ENCODE peak calls at places on chromosomes 2 and 18, in nine cellular contexts. One of them, this sample, is unnamed.

GRCh38 chr2:146927080-146927714 is 917.6 kb upstream of the ACVR2A start:
- DNase-seq in AG04450: no peak
- DNase-seq in cardiac muscle cell: peak
- DNase-seq in ovary: peak
- DNase-seq in fibroblast of lung: peak
- DNase-seq in prostate gland: peak
- DNase-seq in sigmoid colon: peak
- DNase-seq in heart left ventricle: no peak
- DNase-seq in A549: peak
- DNase-seq in this sample: peak

GRCh38 chr2:218091743-218092142 is 22.7 kb downstream of the RUFY4 start:
- DNase-seq in heart left ventricle: no peak
- DNase-seq in AG04450: no peak
- DNase-seq in ovary: no peak
- DNase-seq in sigmoid colon: no peak
- DNase-seq in prostate gland: no peak
- DNase-seq in fibroblast of lung: no peak
- DNase-seq in A549: no peak
- DNase-seq in cardiac muscle cell: no peak
- DNase-seq in this sample: no peak

GRCh38 chr2:75560022-75560767 is 544 bp downstream of the EVA1A start:
- DNase-seq in cardiac muscle cell: peak
- DNase-seq in prostate gland: peak
- DNase-seq in sigmoid colon: no peak
- DNase-seq in heart left ventricle: no peak
- DNase-seq in fibroblast of lung: peak
- DNase-seq in AG04450: no peak
- DNase-seq in ovary: no peak
- DNase-seq in A549: peak
- DNase-seq in this sample: no peak

GRCh38 chr2:460861-461260 is 173.0 kb upstream of the ALKAL2 start:
- DNase-seq in ovary: no peak
- DNase-seq in AG04450: no peak
- DNase-seq in cardiac muscle cell: no peak
- DNase-seq in sigmoid colon: no peak
- DNase-seq in fibroblast of lung: peak
- DNase-seq in prostate gland: no peak
- DNase-seq in A549: no peak
- DNase-seq in heart left ventricle: no peak
- DNase-seq in this sample: no peak

GRCh38 chr18:67677489-67677888 is 161.0 kb upstream of the DSEL start:
- DNase-seq in fibroblast of lung: no peak
- DNase-seq in heart left ventricle: no peak
- DNase-seq in AG04450: no peak
- DNase-seq in prostate gland: no peak
- DNase-seq in ovary: no peak
- DNase-seq in cardiac muscle cell: no peak
- DNase-seq in A549: no peak
- DNase-seq in sigmoid colon: no peak
- DNase-seq in this sample: no peak

GRCh38 chr2:10169581-10169980 is 47.0 kb downstream of the RRM2 start:
- DNase-seq in prostate gland: no peak
- DNase-seq in sigmoid colon: no peak
- DNase-seq in cardiac muscle cell: no peak
- DNase-seq in ovary: no peak
- DNase-seq in fibroblast of lung: peak
- DNase-seq in A549: no peak
- DNase-seq in heart left ventricle: peak
- DNase-seq in AG04450: no peak
- DNase-seq in this sample: peak

GRCh38 chr2:64524604-64525322 is 635 bp downstream of the AFTPH start:
- DNase-seq in cardiac muscle cell: peak
- DNase-seq in prostate gland: peak
- DNase-seq in AG04450: no peak
- DNase-seq in fibroblast of lung: no peak
- DNase-seq in A549: peak
- DNase-seq in sigmoid colon: peak
- DNase-seq in ovary: peak
- DNase-seq in heart left ventricle: peak
- DNase-seq in this sample: no peak

GRCh38 chr2:120769787-120770120 is 34.1 kb downstream of the GLI2 start:
- DNase-seq in cardiac muscle cell: no peak
- DNase-seq in fibroblast of lung: no peak
- DNase-seq in prostate gland: no peak
- DNase-seq in AG04450: no peak
- DNase-seq in ovary: no peak
- DNase-seq in heart left ventricle: peak
- DNase-seq in A549: no peak
- DNase-seq in sigmoid colon: no peak
- DNase-seq in this sample: no peak

GRCh38 chr18:80009661-80010550 is 21.5 kb upstream of the TXNL4A start:
- DNase-seq in ovary: peak
- DNase-seq in heart left ventricle: peak
- DNase-seq in AG04450: peak
- DNase-seq in A549: peak
- DNase-seq in sigmoid colon: peak
- DNase-seq in prostate gland: no peak
- DNase-seq in fibroblast of lung: peak
- DNase-seq in cardiac muscle cell: no peak
- DNase-seq in this sample: peak

GRCh38 chr2:221822416-221822815 is 250.3 kb upstream of the EPHA4 start:
- DNase-seq in fibroblast of lung: peak
- DNase-seq in AG04450: no peak
- DNase-seq in prostate gland: no peak
- DNase-seq in heart left ventricle: no peak
- DNase-seq in sigmoid colon: no peak
- DNase-seq in A549: no peak
- DNase-seq in ovary: no peak
- DNase-seq in cardiac muscle cell: no peak
- DNase-seq in this sample: no peak

GRCh38 chr2:238240761-238241711 is 1.2 kb upstream of the HES6 start:
- DNase-seq in cardiac muscle cell: peak
- DNase-seq in heart left ventricle: peak
- DNase-seq in ovary: no peak
- DNase-seq in sigmoid colon: peak
- DNase-seq in AG04450: no peak
- DNase-seq in prostate gland: peak
- DNase-seq in fibroblast of lung: peak
- DNase-seq in A549: no peak
- DNase-seq in this sample: no peak

GRCh38 chr2:203650860-203651613 is 55.4 kb upstream of the CD28 start:
- DNase-seq in A549: peak
- DNase-seq in fibroblast of lung: peak
- DNase-seq in prostate gland: peak
- DNase-seq in cardiac muscle cell: no peak
- DNase-seq in sigmoid colon: peak
- DNase-seq in ovary: no peak
- DNase-seq in heart left ventricle: no peak
- DNase-seq in AG04450: no peak
- DNase-seq in this sample: no peak

GRCh38 chr2:19648583-19648982 is 253.2 kb downstream of the TTC32 start:
- DNase-seq in AG04450: peak
- DNase-seq in A549: peak
- DNase-seq in cardiac muscle cell: no peak
- DNase-seq in fibroblast of lung: peak
- DNase-seq in prostate gland: no peak
- DNase-seq in sigmoid colon: peak
- DNase-seq in heart left ventricle: no peak
- DNase-seq in ovary: no peak
- DNase-seq in this sample: no peak

GRCh38 chr2:47867205-47867604 is 39.1 kb downstream of the FBXO11 start:
- DNase-seq in A549: peak
- DNase-seq in cardiac muscle cell: peak
- DNase-seq in fibroblast of lung: peak
- DNase-seq in AG04450: no peak
- DNase-seq in sigmoid colon: no peak
- DNase-seq in prostate gland: no peak
- DNase-seq in heart left ventricle: no peak
- DNase-seq in ovary: no peak
- DNase-seq in this sample: peak

GRCh38 chr2:119525574-119525973 is 1.3 kb upstream of the SCTR start:
- DNase-seq in ovary: no peak
- DNase-seq in AG04450: no peak
- DNase-seq in prostate gland: no peak
- DNase-seq in A549: no peak
- DNase-seq in sigmoid colon: no peak
- DNase-seq in fibroblast of lung: no peak
- DNase-seq in heart left ventricle: no peak
- DNase-seq in cardiac muscle cell: no peak
- DNase-seq in this sample: no peak

GRCh38 chr2:45237850-45238542 is 228.7 kb upstream of the SIX2 start:
- DNase-seq in fibroblast of lung: peak
- DNase-seq in AG04450: peak
- DNase-seq in heart left ventricle: no peak
- DNase-seq in prostate gland: no peak
- DNase-seq in cardiac muscle cell: no peak
- DNase-seq in A549: peak
- DNase-seq in ovary: no peak
- DNase-seq in sigmoid colon: no peak
- DNase-seq in this sample: no peak

GRCh38 chr2:215429424-215429823 is 6.4 kb downstream of the FN1 start:
- DNase-seq in cardiac muscle cell: no peak
- DNase-seq in fibroblast of lung: peak
- DNase-seq in ovary: no peak
- DNase-seq in heart left ventricle: no peak
- DNase-seq in A549: no peak
- DNase-seq in sigmoid colon: no peak
- DNase-seq in AG04450: no peak
- DNase-seq in prostate gland: no peak
- DNase-seq in this sample: no peak

GRCh38 chr2:199862779-199863178 is 11.8 kb upstream of the FTCDNL1 start:
- DNase-seq in fibroblast of lung: no peak
- DNase-seq in prostate gland: no peak
- DNase-seq in cardiac muscle cell: no peak
- DNase-seq in sigmoid colon: no peak
- DNase-seq in heart left ventricle: no peak
- DNase-seq in ovary: no peak
- DNase-seq in AG04450: no peak
- DNase-seq in A549: no peak
- DNase-seq in this sample: no peak

GRCh38 chr2:182242561-182242960 is 184.3 kb downstream of the PDE1A start:
- DNase-seq in prostate gland: no peak
- DNase-seq in fibroblast of lung: no peak
- DNase-seq in heart left ventricle: no peak
- DNase-seq in A549: no peak
- DNase-seq in cardiac muscle cell: no peak
- DNase-seq in AG04450: no peak
- DNase-seq in ovary: no peak
- DNase-seq in sigmoid colon: no peak
- DNase-seq in this sample: no peak

GRCh38 chr2:190378883-190379237 is 29.3 kb upstream of the MFSD6 start:
- DNase-seq in fibroblast of lung: no peak
- DNase-seq in AG04450: no peak
- DNase-seq in cardiac muscle cell: no peak
- DNase-seq in sigmoid colon: no peak
- DNase-seq in prostate gland: no peak
- DNase-seq in A549: no peak
- DNase-seq in ovary: no peak
- DNase-seq in heart left ventricle: no peak
- DNase-seq in this sample: no peak

GRCh38 chr2:109407401-109408335 is 206.1 kb downstream of the SEPTIN10 start:
- DNase-seq in ovary: no peak
- DNase-seq in heart left ventricle: no peak
- DNase-seq in AG04450: no peak
- DNase-seq in prostate gland: peak
- DNase-seq in A549: no peak
- DNase-seq in fibroblast of lung: no peak
- DNase-seq in cardiac muscle cell: no peak
- DNase-seq in sigmoid colon: no peak
- DNase-seq in this sample: no peak

GRCh38 chr2:13876491-13877037 is 756.0 kb upstream of the LRATD1 start:
- DNase-seq in sigmoid colon: no peak
- DNase-seq in AG04450: no peak
- DNase-seq in ovary: no peak
- DNase-seq in cardiac muscle cell: no peak
- DNase-seq in prostate gland: no peak
- DNase-seq in fibroblast of lung: no peak
- DNase-seq in A549: no peak
- DNase-seq in heart left ventricle: no peak
- DNase-seq in this sample: no peak
- TF ChIP-seq CTCF in sigmoid colon: no peak
- TF ChIP-seq CTCF in AG04450: no peak
- TF ChIP-seq CTCF in ovary: no peak
- TF ChIP-seq CTCF in cardiac muscle cell: no peak
- TF ChIP-seq CTCF in prostate gland: no peak
- TF ChIP-seq CTCF in fibroblast of lung: no peak
- TF ChIP-seq CTCF in A549: no peak
- TF ChIP-seq CTCF in heart left ventricle: no peak
- TF ChIP-seq CTCF in this sample: no peak

GRCh38 chr2:219289195-219289536 is 10.0 kb downstream of the DNAJB2 start:
- DNase-seq in heart left ventricle: no peak
- DNase-seq in sigmoid colon: peak
- DNase-seq in cardiac muscle cell: no peak
- DNase-seq in AG04450: no peak
- DNase-seq in ovary: no peak
- DNase-seq in A549: no peak
- DNase-seq in fibroblast of lung: no peak
- DNase-seq in prostate gland: no peak
- DNase-seq in this sample: no peak
- H3K27ac ChIP-seq in heart left ventricle: peak
- H3K27ac ChIP-seq in sigmoid colon: peak
- H3K27ac ChIP-seq in cardiac muscle cell: no peak
- H3K27ac ChIP-seq in AG04450: peak
- H3K27ac ChIP-seq in ovary: peak
- H3K27ac ChIP-seq in A549: no peak
- H3K27ac ChIP-seq in fibroblast of lung: no peak
- H3K27ac ChIP-seq in prostate gland: no peak
- H3K27ac ChIP-seq in this sample: peak

GRCh38 chr2:124585277-124585676 is 560.2 kb downstream of the CNTNAP5 start:
- DNase-seq in AG04450: no peak
- DNase-seq in prostate gland: no peak
- DNase-seq in fibroblast of lung: no peak
- DNase-seq in ovary: no peak
- DNase-seq in sigmoid colon: no peak
- DNase-seq in cardiac muscle cell: no peak
- DNase-seq in heart left ventricle: no peak
- DNase-seq in A549: no peak
- DNase-seq in this sample: no peak
- H3K4me3 ChIP-seq in AG04450: no peak
- H3K4me3 ChIP-seq in prostate gland: no peak
- H3K4me3 ChIP-seq in fibroblast of lung: no peak
- H3K4me3 ChIP-seq in ovary: no peak
- H3K4me3 ChIP-seq in sigmoid colon: no peak
- H3K4me3 ChIP-seq in cardiac muscle cell: no peak
- H3K4me3 ChIP-seq in heart left ventricle: no peak
- H3K4me3 ChIP-seq in A549: no peak
- H3K4me3 ChIP-seq in this sample: no peak

DNA sequence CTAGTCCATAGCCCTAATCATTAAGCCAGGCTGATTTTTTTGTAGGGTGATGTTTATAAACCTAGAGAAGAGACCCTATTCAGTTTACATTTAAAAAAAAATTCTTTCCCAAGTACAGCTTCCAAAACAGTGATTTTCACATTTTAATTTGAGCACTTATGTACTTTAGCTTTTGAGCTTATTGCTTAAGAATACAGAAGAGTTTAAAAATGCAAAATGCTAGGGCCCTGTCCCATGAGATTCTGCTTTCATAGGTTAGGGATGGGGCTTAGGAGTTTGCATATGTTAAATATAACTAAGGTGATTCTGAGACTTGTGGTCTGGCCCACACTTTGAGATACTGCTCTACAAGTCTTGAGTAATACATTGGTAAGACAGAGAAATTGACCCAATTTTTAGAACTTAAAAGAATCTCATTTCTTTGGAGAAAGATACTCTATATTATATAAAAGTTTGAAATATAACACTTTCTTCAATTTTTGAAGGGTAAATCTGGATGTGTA is 137.3 kb upstream of the CWC22 start:
- DNase-seq in fibroblast of lung: no peak
- DNase-seq in ovary: no peak
- DNase-seq in heart left ventricle: no peak
- DNase-seq in sigmoid colon: no peak
- DNase-seq in A549: no peak
- DNase-seq in prostate gland: no peak
- DNase-seq in AG04450: no peak
- DNase-seq in cardiac muscle cell: no peak
- DNase-seq in this sample: no peak
- TF ChIP-seq CTCF in fibroblast of lung: no peak
- TF ChIP-seq CTCF in ovary: no peak
- TF ChIP-seq CTCF in heart left ventricle: no peak
- TF ChIP-seq CTCF in sigmoid colon: no peak
- TF ChIP-seq CTCF in A549: no peak
- TF ChIP-seq CTCF in prostate gland: no peak
- TF ChIP-seq CTCF in AG04450: no peak
- TF ChIP-seq CTCF in cardiac muscle cell: no peak
- TF ChIP-seq CTCF in this sample: no peak